ENCODE peak calls at places on chromosomes 6 and 20, in five cellular contexts. One of them, this sample, is unnamed. For H3K4me1, the result is how much of the 10 kb centered on the place peaks cover.

GRCh38 chr20:23331951-23332350 is 18.6 kb upstream of the NXT1 start:
- DNase-seq in hepatocyte: no peak
- DNase-seq in psoas muscle: no peak
- DNase-seq in Panc1: no peak
- DNase-seq in ovary: no peak
- DNase-seq in this sample: no peak

GRCh38 chr6:48894469-48894868 is 568.6 kb downstream of the MMUT start:
- DNase-seq in hepatocyte: no peak
- DNase-seq in Panc1: no peak
- DNase-seq in ovary: no peak
- DNase-seq in psoas muscle: no peak
- DNase-seq in this sample: no peak

GRCh38 chr6:46932941-46933340 is 11.2 kb upstream of the ADGRF5 start:
- DNase-seq in Panc1: no peak
- DNase-seq in psoas muscle: no peak
- DNase-seq in hepatocyte: no peak
- DNase-seq in ovary: no peak
- DNase-seq in this sample: no peak

GRCh38 chr20:40646321-40647212 is 42.5 kb downstream of the MAFB start:
- DNase-seq in Panc1: no peak
- DNase-seq in ovary: no peak
- DNase-seq in hepatocyte: no peak
- DNase-seq in psoas muscle: no peak
- DNase-seq in this sample: no peak

GRCh38 chr6:40810176-40810575 is 223.0 kb upstream of the LRFN2 start:
- DNase-seq in hepatocyte: no peak
- DNase-seq in ovary: no peak
- DNase-seq in psoas muscle: no peak
- DNase-seq in Panc1: no peak
- DNase-seq in this sample: no peak

GRCh38 chr6:22147983-22148797 is 148.6 kb downstream of the PRL start:
- DNase-seq in ovary: no peak
- DNase-seq in Panc1: no peak
- DNase-seq in hepatocyte: peak
- DNase-seq in psoas muscle: no peak
- DNase-seq in this sample: peak

GRCh38 chr6:154928325-154928922 is 66.7 kb upstream of the TIAM2 start:
- DNase-seq in hepatocyte: peak
- DNase-seq in psoas muscle: no peak
- DNase-seq in Panc1: peak
- DNase-seq in ovary: peak
- DNase-seq in this sample: peak

GRCh38 chr6:107812370-107812769 is 11.7 kb downstream of the SCML4 start:
- DNase-seq in psoas muscle: no peak
- DNase-seq in hepatocyte: no peak
- DNase-seq in Panc1: no peak
- DNase-seq in ovary: no peak
- DNase-seq in this sample: no peak

GRCh38 chr6:90420495-90420894 is 123.9 kb upstream of the BACH2 start:
- DNase-seq in hepatocyte: no peak
- DNase-seq in ovary: no peak
- DNase-seq in psoas muscle: no peak
- DNase-seq in Panc1: no peak
- DNase-seq in this sample: no peak
- H3K4me1 ChIP-seq in hepatocyte: under half
- H3K4me1 ChIP-seq in ovary: under half
- H3K4me1 ChIP-seq in psoas muscle: under half
- H3K4me1 ChIP-seq in Panc1: under half
- H3K4me1 ChIP-seq in this sample: under half

DNA sequence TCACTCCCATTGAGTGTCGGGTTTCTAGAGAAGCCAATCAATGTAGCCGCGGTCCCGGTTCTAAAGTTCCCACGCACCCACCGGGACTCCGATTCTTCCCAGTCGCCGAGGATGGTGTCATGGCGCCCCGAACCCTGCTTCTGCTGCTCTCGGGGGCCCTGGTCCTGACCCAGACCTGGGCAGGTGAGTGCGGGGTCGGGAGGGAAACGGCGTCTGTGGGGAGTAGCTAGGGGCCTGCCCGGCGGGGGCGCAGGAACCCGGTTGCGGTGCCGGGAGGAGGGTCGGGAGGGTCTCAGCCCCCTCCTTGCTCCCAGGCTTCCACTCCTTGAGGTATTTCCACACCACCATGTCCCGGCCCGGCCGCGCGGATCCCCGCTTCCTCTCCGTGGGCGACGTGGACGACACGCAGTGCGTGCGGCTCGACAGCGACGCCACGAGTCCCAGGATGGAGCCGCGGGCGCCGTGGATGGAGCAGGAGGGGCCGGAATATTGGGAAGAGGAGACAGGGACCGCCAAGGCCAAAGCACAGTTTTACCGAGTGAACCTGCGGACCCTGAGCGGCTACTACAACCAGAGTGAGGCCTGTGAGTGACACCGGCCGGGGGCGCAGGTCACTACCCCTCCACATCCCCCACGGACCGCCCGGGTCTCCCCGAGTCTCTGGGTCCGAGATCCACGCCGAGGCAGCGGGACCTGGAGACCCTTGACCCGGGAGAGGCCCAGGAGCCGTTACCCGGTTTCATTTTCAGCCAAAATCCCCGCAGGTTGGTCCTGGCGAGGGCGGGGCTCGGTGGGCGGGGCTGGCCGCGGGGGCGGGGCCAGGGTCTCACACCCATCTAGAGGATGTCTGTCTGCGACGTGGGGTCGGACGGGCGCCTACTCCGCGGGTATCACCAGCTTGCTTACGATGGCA is 35.2 kb upstream of the HLA-G start:
- DNase-seq in hepatocyte: peak
- DNase-seq in ovary: peak
- DNase-seq in Panc1: no peak
- DNase-seq in psoas muscle: peak
- DNase-seq in this sample: no peak
- TF ChIP-seq CTCF in hepatocyte: peak
- TF ChIP-seq CTCF in ovary: peak
- TF ChIP-seq CTCF in Panc1: peak
- TF ChIP-seq CTCF in psoas muscle: peak
- TF ChIP-seq CTCF in this sample: no peak

GRCh38 chr6:111253999-111254778 is 166.9 kb downstream of the SLC16A10 start:
- DNase-seq in psoas muscle: no peak
- DNase-seq in Panc1: no peak
- DNase-seq in hepatocyte: no peak
- DNase-seq in ovary: no peak
- DNase-seq in this sample: no peak
- H3K4me3 ChIP-seq in psoas muscle: no peak
- H3K4me3 ChIP-seq in Panc1: no peak
- H3K4me3 ChIP-seq in hepatocyte: no peak
- H3K4me3 ChIP-seq in ovary: no peak
- H3K4me3 ChIP-seq in this sample: no peak

GRCh38 chr6:119497988-119498727 is 148.6 kb upstream of the MAN1A1 start:
- DNase-seq in hepatocyte: no peak
- DNase-seq in ovary: no peak
- DNase-seq in psoas muscle: no peak
- DNase-seq in Panc1: no peak
- DNase-seq in this sample: no peak
- H3K4me1 ChIP-seq in hepatocyte: under half
- H3K4me1 ChIP-seq in ovary: under half
- H3K4me1 ChIP-seq in psoas muscle: under half
- H3K4me1 ChIP-seq in Panc1: under half
- H3K4me1 ChIP-seq in this sample: under half

GRCh38 chr6:159527351-159527750 is 165.7 kb downstream of the SOD2 start:
- DNase-seq in Panc1: no peak
- DNase-seq in hepatocyte: no peak
- DNase-seq in psoas muscle: no peak
- DNase-seq in ovary: no peak
- DNase-seq in this sample: no peak
- TF ChIP-seq CTCF in Panc1: no peak
- TF ChIP-seq CTCF in hepatocyte: no peak
- TF ChIP-seq CTCF in psoas muscle: no peak
- TF ChIP-seq CTCF in ovary: no peak
- TF ChIP-seq CTCF in this sample: no peak

GRCh38 chr20:63225082-63225454 is 9.1 kb upstream of the YTHDF1 start:
- DNase-seq in Panc1: no peak
- DNase-seq in psoas muscle: no peak
- DNase-seq in ovary: no peak
- DNase-seq in hepatocyte: no peak
- DNase-seq in this sample: no peak
- H3K4me3 ChIP-seq in Panc1: no peak
- H3K4me3 ChIP-seq in psoas muscle: no peak
- H3K4me3 ChIP-seq in ovary: no peak
- H3K4me3 ChIP-seq in hepatocyte: no peak
- H3K4me3 ChIP-seq in this sample: no peak

DNA sequence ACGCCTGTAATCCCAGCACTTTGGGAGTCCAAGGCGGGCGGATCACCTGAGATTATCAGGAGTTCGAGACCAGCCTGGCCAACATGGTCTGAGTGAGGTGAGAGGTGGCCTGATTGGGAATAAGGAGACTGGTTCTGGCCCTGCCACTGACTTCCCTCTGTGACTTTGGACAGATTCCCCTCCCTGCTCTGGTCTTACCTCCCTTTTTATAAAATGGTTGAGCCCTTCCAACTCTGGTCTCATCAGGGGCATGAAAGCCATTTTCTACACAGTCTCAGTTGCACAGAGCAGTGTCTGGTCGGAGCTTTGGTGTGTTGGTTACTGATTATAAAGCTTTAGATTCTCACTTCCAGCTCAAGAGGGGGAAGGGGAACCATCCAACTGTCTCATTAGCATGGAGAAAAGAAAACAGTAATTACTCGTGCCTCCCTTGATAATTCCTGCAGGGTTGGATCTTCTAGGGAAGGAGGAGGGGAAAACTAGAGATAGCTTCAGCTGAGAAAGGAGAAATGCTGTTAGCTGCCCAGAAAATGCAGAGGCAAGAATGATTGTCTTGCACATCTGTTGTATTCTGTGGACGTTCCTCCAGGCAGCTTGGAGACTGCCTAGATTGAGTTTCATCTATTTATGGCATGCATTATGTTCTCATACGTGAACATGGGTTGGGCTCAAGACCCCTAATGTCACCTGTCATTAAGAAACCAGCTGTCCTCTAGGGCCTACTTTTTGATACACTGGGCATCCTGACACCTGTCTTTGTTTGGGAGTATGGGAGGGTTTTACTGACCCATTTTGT is 30.4 kb downstream of the RALY start:
- DNase-seq in hepatocyte: no peak
- DNase-seq in psoas muscle: no peak
- DNase-seq in ovary: no peak
- DNase-seq in Panc1: no peak
- DNase-seq in this sample: no peak
- H3K4me1 ChIP-seq in hepatocyte: under half
- H3K4me1 ChIP-seq in psoas muscle: half or more
- H3K4me1 ChIP-seq in ovary: under half
- H3K4me1 ChIP-seq in Panc1: under half
- H3K4me1 ChIP-seq in this sample: under half

GRCh38 chr6:104771258-104771832 is 88.4 kb downstream of the HACE1 start:
- DNase-seq in ovary: no peak
- DNase-seq in psoas muscle: no peak
- DNase-seq in Panc1: peak
- DNase-seq in hepatocyte: peak
- DNase-seq in this sample: no peak

GRCh38 chr6:104766601-104767000 is 93.1 kb downstream of the HACE1 start:
- DNase-seq in Panc1: no peak
- DNase-seq in ovary: no peak
- DNase-seq in hepatocyte: no peak
- DNase-seq in psoas muscle: no peak
- DNase-seq in this sample: no peak

DNA sequence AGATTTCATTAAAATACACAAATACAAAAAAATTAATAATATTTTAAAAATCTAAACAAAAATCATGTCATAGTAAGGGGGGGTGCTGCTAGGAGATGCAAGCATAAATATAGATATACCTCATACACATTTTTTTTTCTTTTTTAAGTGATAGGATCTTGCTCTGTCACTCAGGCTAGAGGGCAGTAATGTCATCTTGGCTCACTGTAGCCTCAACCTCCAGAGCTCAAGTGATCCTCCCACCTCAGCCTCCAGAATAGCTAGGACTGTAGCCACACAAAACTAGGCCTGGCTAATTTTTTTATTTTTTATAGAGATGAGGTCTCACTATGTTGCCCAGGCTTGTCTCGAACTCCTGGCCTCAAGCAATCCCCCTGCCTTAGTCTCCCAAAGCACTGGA is 90.8 kb downstream of the HACE1 start:
- DNase-seq in ovary: no peak
- DNase-seq in psoas muscle: no peak
- DNase-seq in hepatocyte: no peak
- DNase-seq in Panc1: no peak
- DNase-seq in this sample: no peak
- TF ChIP-seq CTCF in ovary: no peak
- TF ChIP-seq CTCF in psoas muscle: no peak
- TF ChIP-seq CTCF in hepatocyte: no peak
- TF ChIP-seq CTCF in Panc1: no peak
- TF ChIP-seq CTCF in this sample: no peak

GRCh38 chr6:44131880-44132279 is 4.5 kb downstream of the TMEM63B start:
- DNase-seq in psoas muscle: no peak
- DNase-seq in hepatocyte: no peak
- DNase-seq in ovary: no peak
- DNase-seq in Panc1: no peak
- DNase-seq in this sample: no peak
- H3K4me3 ChIP-seq in psoas muscle: no peak
- H3K4me3 ChIP-seq in hepatocyte: no peak
- H3K4me3 ChIP-seq in ovary: no peak
- H3K4me3 ChIP-seq in Panc1: no peak
- H3K4me3 ChIP-seq in this sample: no peak

GRCh38 chr6:33410711-33411631 is at the start of gene PHF1:
- DNase-seq in Panc1: no peak
- DNase-seq in hepatocyte: peak
- DNase-seq in psoas muscle: no peak
- DNase-seq in ovary: no peak
- DNase-seq in this sample: no peak
- H3K4me1 ChIP-seq in Panc1: under half
- H3K4me1 ChIP-seq in hepatocyte: under half
- H3K4me1 ChIP-seq in psoas muscle: under half
- H3K4me1 ChIP-seq in ovary: under half
- H3K4me1 ChIP-seq in this sample: under half

This sample was measured in BE2C.